ENCODE peak calls at places on chromosomes 1 and 21, in eight cellular contexts. L, C, Y, B, H, V, W and P are unnamed samples.
A peak's percentile ranks its signal among the peaks of the same experiment; 100 is the strongest.

GRCh38 chr1:216807696-216808095 is 84.5 kb upstream of the ESRRG start:
- DNase-seq in L (no peak), C (no peak), Y (no peak), B (no peak), H (no peak), V (no peak), W (no peak), P (peak; percentile 75)

GRCh38 chr1:209513226-209513625 is 70.3 kb upstream of the CAMK1G start:
- DNase-seq in L (no peak), C (no peak), Y (no peak), B (no peak), H (peak; percentile 56), V (no peak), W (no peak), P (peak; percentile 34)

GRCh38 chr1:45563843-45564242 is 13.2 kb downstream of the AKR1A1 start:
- DNase-seq in L (no peak), C (no peak), Y (no peak), B (no peak), H (no peak), V (no peak), W (no peak), P (no peak)

GRCh38 chr1:176515310-176515709 is 52.3 kb downstream of the PAPPA2 start:
- DNase-seq in L (no peak), C (no peak), Y (no peak), B (no peak), H (no peak), V (no peak), W (no peak), P (peak; percentile 91)

GRCh38 chr21:45050786-45051489 is 23.4 kb upstream of the ADARB1 start:
- DNase-seq in L (no peak), C (no peak), Y (no peak), B (no peak), H (peak; percentile 97), V (no peak), W (no peak), P (no peak)

GRCh38 chr1:222813866-222814535 is 838 bp upstream of the DISP1 start:
- DNase-seq in L (no peak), C (no peak), Y (peak; percentile 10), B (no peak), H (peak; percentile 22), V (no peak), W (no peak), P (no peak)

GRCh38 chr21:30340714-30341573 is 3.5 kb upstream of the KRTAP27-1 start:
- DNase-seq in L (peak; percentile 25), C (peak; percentile 5), Y (peak; percentile 51), B (peak; percentile 0), H (peak; percentile 1), V (no peak), W (no peak), P (peak; percentile 25)

GRCh38 chr1:85911742-85912141 is 203.5 kb upstream of the ZNHIT6 start:
- DNase-seq in L (no peak), C (no peak), Y (no peak), B (no peak), H (peak; percentile 14), V (no peak), W (no peak), P (no peak)

GRCh38 chr1:117416546-117417117 is 49.4 kb downstream of the MAN1A2 start:
- DNase-seq in L (no peak), C (no peak), Y (no peak), B (no peak), H (no peak), V (no peak), W (no peak), P (no peak)

GRCh38 chr21:42234464-42235241 is 15.7 kb downstream of the ABCG1 start:
- DNase-seq in L (peak; percentile 73), C (peak; percentile 90), Y (no peak), B (peak; percentile 68), H (peak; percentile 25), V (peak; percentile 88), W (peak; percentile 86), P (peak; percentile 36)

GRCh38 chr1:201653883-201654282 is 115.0 kb downstream of the NAV1 start:
- DNase-seq in L (no peak), C (no peak), Y (no peak), B (no peak), H (no peak), V (no peak), W (no peak), P (no peak)

GRCh38 chr1:219876798-219877209 is 51.6 kb downstream of the SLC30A10 start:
- DNase-seq in L (no peak), C (no peak), Y (no peak), B (no peak), H (no peak), V (no peak), W (no peak), P (no peak)

GRCh38 chr1:222974496-222974895 is 159.7 kb downstream of the DISP1 start:
- DNase-seq in L (no peak), C (no peak), Y (no peak), B (no peak), H (peak; percentile 94), V (no peak), W (no peak), P (peak; percentile 33)

GRCh38 chr1:84836145-84836544 is 56.9 kb downstream of the LPAR3 start:
- DNase-seq in L (no peak), C (no peak), Y (no peak), B (no peak), H (peak; percentile 44), V (no peak), W (no peak), P (peak; percentile 80)

GRCh38 chr1:71770121-71770520 is 512.2 kb downstream of the NEGR1 start:
- DNase-seq in L (no peak), C (no peak), Y (no peak), B (no peak), H (peak; percentile 2), V (no peak), W (no peak), P (no peak)

GRCh38 chr1:21339402-21340229 is 49.4 kb upstream of the ECE1 start:
- DNase-seq in L (no peak), C (no peak), Y (no peak), B (no peak), H (no peak), V (no peak), W (no peak), P (no peak)

GRCh38 chr1:212040629-212041028 is 5.1 kb downstream of the DTL start:
- DNase-seq in L (no peak), C (no peak), Y (no peak), B (no peak), H (peak; percentile 29), V (no peak), W (no peak), P (no peak)

GRCh38 chr1:41496080-41497055 is 11.9 kb upstream of the EDN2 start:
- DNase-seq in L (peak; percentile 94), C (no peak), Y (peak; percentile 76), B (no peak), H (peak; percentile 94), V (peak; percentile 94), W (peak; percentile 97), P (peak; percentile 74)

DNA sequence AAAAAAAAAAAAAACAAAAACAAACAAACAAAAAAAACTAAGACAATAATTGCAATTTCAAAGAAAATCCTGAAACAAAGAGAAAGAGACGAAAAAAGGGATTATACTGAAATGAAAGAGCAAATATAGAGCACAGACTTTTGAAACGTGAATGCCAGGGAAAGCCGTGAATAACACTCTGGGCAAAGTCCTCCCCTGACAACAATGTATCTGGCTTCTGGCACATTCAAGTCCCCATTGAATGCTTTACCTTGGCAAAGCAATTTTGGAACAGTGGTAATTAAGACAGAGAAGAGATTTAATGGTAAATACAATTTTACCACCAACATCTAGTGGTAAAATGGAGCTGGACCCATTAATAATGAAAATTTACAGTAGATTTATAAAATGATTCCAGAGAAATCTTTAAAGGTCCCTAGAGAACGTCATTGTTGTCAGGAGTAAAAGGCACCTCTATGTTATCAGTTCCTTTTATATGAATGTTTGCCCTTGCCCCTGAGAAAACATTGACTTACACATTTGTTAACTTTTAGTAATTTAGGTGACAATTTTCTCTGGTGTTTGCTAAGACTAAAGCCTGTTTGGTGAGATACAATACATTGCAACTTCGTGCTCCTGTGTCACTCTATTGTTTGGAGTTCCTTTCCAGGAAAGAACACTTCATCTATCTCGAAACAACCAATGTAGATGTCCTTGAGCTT is 89.7 kb downstream of the GREM2 start:
- DNase-seq in L (no peak), C (no peak), Y (no peak), B (no peak), H (no peak), V (no peak), W (no peak), P (no peak)
- H3K27ac ChIP-seq in L (no peak overlapping the region), C (no peak overlapping the region), Y (no peak overlapping the region), B (no peak overlapping the region), H (no peak overlapping the region), V (no peak overlapping the region), W (no peak overlapping the region), P (no peak overlapping the region)

DNA sequence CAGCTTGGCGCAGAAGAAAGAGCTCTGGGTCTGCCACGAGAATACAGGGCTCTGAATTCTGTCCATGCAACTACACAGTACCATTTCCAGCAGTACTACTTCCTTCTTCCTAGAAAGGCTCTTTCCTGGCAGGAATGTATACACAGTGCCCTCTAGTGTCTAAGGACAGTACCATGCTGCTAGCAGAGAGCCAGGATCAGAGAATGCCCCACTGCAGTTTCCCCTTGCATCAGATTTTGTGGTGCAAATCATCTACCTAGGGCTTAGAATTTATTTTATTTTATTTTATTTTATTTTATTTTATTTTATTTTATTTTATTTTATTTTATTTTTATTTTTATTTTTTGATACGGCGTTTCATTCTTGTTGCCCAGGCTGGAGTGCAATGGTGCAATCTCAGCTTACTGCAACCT is 50.8 kb downstream of the PAX7 start:
- DNase-seq in L (no peak), C (no peak), Y (no peak), B (no peak), H (no peak), V (no peak), W (no peak), P (peak; percentile 20)
- H3K27me3 ChIP-seq in L (peaks cover 37% of the 10 kb centered on the region), C (peaks cover 4% of the 10 kb centered on the region), Y (peaks cover 29% of the 10 kb centered on the region), B (no peaks in the 10 kb centered on the region), H (no peaks in the 10 kb centered on the region), V (peaks cover 43% of the 10 kb centered on the region), W (no peaks in the 10 kb centered on the region), P (peaks cover 25% of the 10 kb centered on the region)

DNA sequence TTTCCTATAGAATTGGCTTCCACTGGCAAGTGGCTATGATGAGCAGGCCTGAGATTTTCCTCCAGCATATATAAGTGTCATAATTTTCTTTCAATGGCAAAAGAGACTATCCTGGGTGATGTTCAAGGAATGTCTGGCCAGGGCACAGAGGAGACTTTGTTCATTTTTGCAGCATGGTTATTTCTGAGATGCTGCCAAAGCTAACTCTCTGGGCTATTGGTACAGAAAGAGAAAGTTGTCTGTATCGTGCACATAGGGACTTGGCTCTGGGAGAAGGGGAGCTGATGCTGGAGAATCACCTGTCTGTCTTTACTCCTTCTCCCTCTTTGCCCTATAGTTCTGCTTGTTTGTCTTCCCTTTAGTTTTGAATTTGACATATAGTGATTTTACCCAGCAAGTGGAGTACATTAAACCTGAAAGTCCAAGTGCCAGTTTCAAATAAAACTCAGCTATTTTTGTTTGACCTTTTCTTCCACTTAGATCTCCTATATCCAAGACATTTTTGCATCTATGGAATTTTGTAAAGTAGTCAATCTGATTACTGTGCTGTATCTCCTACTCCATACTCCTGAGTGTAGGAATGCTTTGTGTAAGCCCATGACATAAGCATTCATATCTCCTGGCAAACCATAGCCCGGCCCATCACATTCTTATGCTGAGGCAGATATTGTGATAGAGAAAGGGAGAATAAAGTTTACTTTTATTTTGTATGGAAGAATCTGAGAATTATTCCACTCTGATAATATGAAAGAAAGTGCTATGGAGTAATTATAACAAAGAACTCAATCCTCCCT is 3.9 kb downstream of the FNDC7 start:
- DNase-seq in L (no peak), C (no peak), Y (no peak), B (no peak), H (no peak), V (no peak), W (no peak), P (no peak)
- H3K27ac ChIP-seq in L (no peak overlapping the region), C (no peak overlapping the region), Y (no peak overlapping the region), B (no peak overlapping the region), H (no peak overlapping the region), V (no peak overlapping the region), W (no peak overlapping the region), P (no peak overlapping the region)

GRCh38 chr1:110785612-110786011 is 87.3 kb upstream of the CD53 start:
- DNase-seq in L (no peak), C (no peak), Y (no peak), B (no peak), H (no peak), V (no peak), W (no peak), P (peak; percentile 79)
- H3K27me3 ChIP-seq in L (peaks cover 5% of the 10 kb centered on the region), C (no peaks in the 10 kb centered on the region), Y (no peaks in the 10 kb centered on the region), B (no peaks in the 10 kb centered on the region), H (no peaks in the 10 kb centered on the region), V (peaks cover 8% of the 10 kb centered on the region), W (no peaks in the 10 kb centered on the region), P (no peaks in the 10 kb centered on the region)